ENCODE peak calls at places on chromosomes 3 and 15, in six cellular contexts. One of them, this sample, is unnamed. For H3K27me3, the result is how much of the 10 kb centered on the place peaks cover.

GRCh38 chr3:86929046-86929445 is 61.9 kb downstream of the VGLL3 start:
- DNase-seq in GM23338: no peak
- DNase-seq in HCT116: no peak
- DNase-seq in K562: no peak
- DNase-seq in SK-N-SH: no peak
- DNase-seq in Panc1: no peak
- DNase-seq in this sample: no peak

GRCh38 chr15:89837134-89837829 is 22.6 kb upstream of the ANPEP start:
- DNase-seq in SK-N-SH: no peak
- DNase-seq in HCT116: no peak
- DNase-seq in K562: no peak
- DNase-seq in GM23338: no peak
- DNase-seq in Panc1: no peak
- DNase-seq in this sample: peak

GRCh38 chr3:30770387-30770786 is 124.1 kb downstream of the GADL1 start:
- DNase-seq in K562: no peak
- DNase-seq in GM23338: no peak
- DNase-seq in HCT116: peak
- DNase-seq in SK-N-SH: no peak
- DNase-seq in Panc1: no peak
- DNase-seq in this sample: no peak

GRCh38 chr3:149936812-149937230 is 33.9 kb downstream of the PFN2 start:
- DNase-seq in SK-N-SH: peak
- DNase-seq in GM23338: peak
- DNase-seq in K562: peak
- DNase-seq in Panc1: peak
- DNase-seq in HCT116: peak
- DNase-seq in this sample: peak

GRCh38 chr3:47475029-47475569 is 642 bp downstream of the SCAP start:
- DNase-seq in Panc1: no peak
- DNase-seq in HCT116: no peak
- DNase-seq in SK-N-SH: peak
- DNase-seq in GM23338: peak
- DNase-seq in K562: peak
- DNase-seq in this sample: no peak

GRCh38 chr3:50321844-50322385 is 630 bp downstream of the HYAL2 start:
- DNase-seq in K562: no peak
- DNase-seq in HCT116: no peak
- DNase-seq in GM23338: no peak
- DNase-seq in SK-N-SH: no peak
- DNase-seq in Panc1: no peak
- DNase-seq in this sample: no peak

GRCh38 chr3:169552533-169552932 is 111.0 kb downstream of the MECOM start:
- DNase-seq in K562: no peak
- DNase-seq in Panc1: no peak
- DNase-seq in GM23338: no peak
- DNase-seq in SK-N-SH: no peak
- DNase-seq in HCT116: no peak
- DNase-seq in this sample: no peak

GRCh38 chr3:50738252-50738598 is 63.5 kb downstream of the DOCK3 start:
- DNase-seq in Panc1: no peak
- DNase-seq in SK-N-SH: no peak
- DNase-seq in K562: no peak
- DNase-seq in HCT116: no peak
- DNase-seq in GM23338: peak
- DNase-seq in this sample: no peak

GRCh38 chr3:141294848-141295247 is 63.2 kb downstream of the PXYLP1 start:
- DNase-seq in Panc1: no peak
- DNase-seq in K562: no peak
- DNase-seq in HCT116: no peak
- DNase-seq in GM23338: no peak
- DNase-seq in SK-N-SH: no peak
- DNase-seq in this sample: no peak

GRCh38 chr3:160941885-160942494 is 163.2 kb downstream of the B3GALNT1 start:
- DNase-seq in K562: peak
- DNase-seq in SK-N-SH: peak
- DNase-seq in GM23338: peak
- DNase-seq in HCT116: peak
- DNase-seq in Panc1: peak
- DNase-seq in this sample: no peak

GRCh38 chr3:58349792-58350626 is 17.3 kb downstream of the PXK start:
- DNase-seq in GM23338: no peak
- DNase-seq in HCT116: no peak
- DNase-seq in K562: no peak
- DNase-seq in SK-N-SH: no peak
- DNase-seq in Panc1: no peak
- DNase-seq in this sample: peak

GRCh38 chr3:56691165-56692000 is 8.3 kb upstream of the TASOR start:
- DNase-seq in Panc1: no peak
- DNase-seq in K562: no peak
- DNase-seq in HCT116: peak
- DNase-seq in GM23338: no peak
- DNase-seq in SK-N-SH: no peak
- DNase-seq in this sample: no peak

GRCh38 chr3:46845860-46846623 is 17.2 kb downstream of the MYL3 start:
- DNase-seq in HCT116: no peak
- DNase-seq in GM23338: peak
- DNase-seq in SK-N-SH: peak
- DNase-seq in K562: peak
- DNase-seq in Panc1: no peak
- DNase-seq in this sample: peak

GRCh38 chr15:65583701-65584100 is 27.2 kb downstream of the INTS14 start:
- DNase-seq in HCT116: no peak
- DNase-seq in GM23338: peak
- DNase-seq in K562: no peak
- DNase-seq in Panc1: no peak
- DNase-seq in SK-N-SH: peak
- DNase-seq in this sample: no peak

GRCh38 chr15:74269362-74270035 is 33.4 kb downstream of the CCDC33 start:
- DNase-seq in SK-N-SH: no peak
- DNase-seq in Panc1: no peak
- DNase-seq in GM23338: no peak
- DNase-seq in HCT116: no peak
- DNase-seq in K562: no peak
- DNase-seq in this sample: no peak

GRCh38 chr3:87082806-87083440 is 92.0 kb upstream of the VGLL3 start:
- DNase-seq in SK-N-SH: peak
- DNase-seq in K562: no peak
- DNase-seq in Panc1: peak
- DNase-seq in HCT116: peak
- DNase-seq in GM23338: peak
- DNase-seq in this sample: no peak

GRCh38 chr3:195537995-195538394 is 5.1 kb downstream of the PPP1R2 start:
- DNase-seq in K562: no peak
- DNase-seq in GM23338: no peak
- DNase-seq in HCT116: no peak
- DNase-seq in Panc1: no peak
- DNase-seq in SK-N-SH: no peak
- DNase-seq in this sample: no peak

GRCh38 chr3:53846134-53846850 is at the start of the genes CHDH and IL17RB:
- DNase-seq in GM23338: peak
- DNase-seq in HCT116: peak
- DNase-seq in Panc1: no peak
- DNase-seq in SK-N-SH: peak
- DNase-seq in K562: peak
- DNase-seq in this sample: no peak
- TF ChIP-seq REST in GM23338: no peak
- TF ChIP-seq REST in HCT116: no peak
- TF ChIP-seq REST in Panc1: no peak
- TF ChIP-seq REST in SK-N-SH: no peak
- TF ChIP-seq REST in K562: no peak
- TF ChIP-seq REST in this sample: no peak

GRCh38 chr15:98580577-98580976 is 67.8 kb upstream of the IGF1R start:
- DNase-seq in K562: no peak
- DNase-seq in Panc1: no peak
- DNase-seq in GM23338: peak
- DNase-seq in HCT116: no peak
- DNase-seq in SK-N-SH: no peak
- DNase-seq in this sample: no peak

GRCh38 chr15:98581715-98582114 is 66.6 kb upstream of the IGF1R start:
- DNase-seq in K562: no peak
- DNase-seq in GM23338: peak
- DNase-seq in HCT116: no peak
- DNase-seq in Panc1: no peak
- DNase-seq in SK-N-SH: no peak
- DNase-seq in this sample: no peak

GRCh38 chr15:98586066-98586465 is 62.3 kb upstream of the IGF1R start:
- DNase-seq in K562: no peak
- DNase-seq in GM23338: no peak
- DNase-seq in SK-N-SH: no peak
- DNase-seq in Panc1: no peak
- DNase-seq in HCT116: no peak
- DNase-seq in this sample: no peak

GRCh38 chr15:98582900-98583554 is 65.3 kb upstream of the IGF1R start:
- DNase-seq in Panc1: no peak
- DNase-seq in GM23338: no peak
- DNase-seq in SK-N-SH: no peak
- DNase-seq in K562: no peak
- DNase-seq in HCT116: no peak
- DNase-seq in this sample: no peak

GRCh38 chr15:98583758-98584157 is 64.6 kb upstream of the IGF1R start:
- DNase-seq in K562: no peak
- DNase-seq in SK-N-SH: no peak
- DNase-seq in GM23338: no peak
- DNase-seq in Panc1: no peak
- DNase-seq in HCT116: no peak
- DNase-seq in this sample: no peak
- H3K27me3 ChIP-seq in K562: under half
- H3K27me3 ChIP-seq in SK-N-SH: under half
- H3K27me3 ChIP-seq in GM23338: under half
- H3K27me3 ChIP-seq in Panc1: under half
- H3K27me3 ChIP-seq in HCT116: half or more
- H3K27me3 ChIP-seq in this sample: under half

DNA sequence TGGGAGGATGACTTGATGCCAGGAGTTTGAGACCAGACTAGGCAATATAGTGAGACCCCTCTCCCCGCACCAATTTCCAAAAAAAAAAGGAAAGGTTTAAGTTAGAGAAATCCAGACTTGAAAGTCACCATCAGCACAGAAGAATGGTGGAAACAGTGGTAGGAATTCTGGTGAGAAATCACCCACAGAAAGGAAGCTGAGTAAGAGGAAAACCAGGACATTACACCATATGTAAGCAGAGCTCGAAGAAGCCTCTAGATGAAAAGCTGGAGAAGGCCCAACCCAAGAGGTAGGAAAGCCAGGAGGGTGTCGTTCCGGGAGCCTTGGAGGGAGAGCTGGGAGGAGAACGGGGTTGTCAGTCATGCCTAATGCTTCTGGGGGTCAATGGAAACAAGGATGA is 40.5 kb downstream of the RASGRP1 start:
- DNase-seq in GM23338: no peak
- DNase-seq in K562: no peak
- DNase-seq in Panc1: no peak
- DNase-seq in HCT116: no peak
- DNase-seq in SK-N-SH: no peak
- DNase-seq in this sample: no peak
- TF ChIP-seq REST in GM23338: no peak
- TF ChIP-seq REST in K562: no peak
- TF ChIP-seq REST in Panc1: no peak
- TF ChIP-seq REST in HCT116: no peak
- TF ChIP-seq REST in SK-N-SH: no peak
- TF ChIP-seq REST in this sample: no peak

GRCh38 chr15:41502787-41503668 is 9.4 kb downstream of the ITPKA start:
- DNase-seq in Panc1: no peak
- DNase-seq in HCT116: no peak
- DNase-seq in K562: no peak
- DNase-seq in GM23338: peak
- DNase-seq in SK-N-SH: peak
- DNase-seq in this sample: no peak

GRCh38 chr15:41499109-41499851 is 5.6 kb downstream of the ITPKA start:
- DNase-seq in GM23338: no peak
- DNase-seq in Panc1: no peak
- DNase-seq in HCT116: no peak
- DNase-seq in SK-N-SH: peak
- DNase-seq in K562: no peak
- DNase-seq in this sample: no peak

GRCh38 chr15:41503669-41504010 is 10.0 kb downstream of the ITPKA start:
- DNase-seq in Panc1: no peak
- DNase-seq in GM23338: no peak
- DNase-seq in HCT116: no peak
- DNase-seq in SK-N-SH: no peak
- DNase-seq in K562: no peak
- DNase-seq in this sample: no peak

GRCh38 chr15:41501961-41502786 is 8.5 kb downstream of the ITPKA start:
- DNase-seq in Panc1: no peak
- DNase-seq in K562: no peak
- DNase-seq in HCT116: no peak
- DNase-seq in GM23338: peak
- DNase-seq in SK-N-SH: peak
- DNase-seq in this sample: peak

DNA sequence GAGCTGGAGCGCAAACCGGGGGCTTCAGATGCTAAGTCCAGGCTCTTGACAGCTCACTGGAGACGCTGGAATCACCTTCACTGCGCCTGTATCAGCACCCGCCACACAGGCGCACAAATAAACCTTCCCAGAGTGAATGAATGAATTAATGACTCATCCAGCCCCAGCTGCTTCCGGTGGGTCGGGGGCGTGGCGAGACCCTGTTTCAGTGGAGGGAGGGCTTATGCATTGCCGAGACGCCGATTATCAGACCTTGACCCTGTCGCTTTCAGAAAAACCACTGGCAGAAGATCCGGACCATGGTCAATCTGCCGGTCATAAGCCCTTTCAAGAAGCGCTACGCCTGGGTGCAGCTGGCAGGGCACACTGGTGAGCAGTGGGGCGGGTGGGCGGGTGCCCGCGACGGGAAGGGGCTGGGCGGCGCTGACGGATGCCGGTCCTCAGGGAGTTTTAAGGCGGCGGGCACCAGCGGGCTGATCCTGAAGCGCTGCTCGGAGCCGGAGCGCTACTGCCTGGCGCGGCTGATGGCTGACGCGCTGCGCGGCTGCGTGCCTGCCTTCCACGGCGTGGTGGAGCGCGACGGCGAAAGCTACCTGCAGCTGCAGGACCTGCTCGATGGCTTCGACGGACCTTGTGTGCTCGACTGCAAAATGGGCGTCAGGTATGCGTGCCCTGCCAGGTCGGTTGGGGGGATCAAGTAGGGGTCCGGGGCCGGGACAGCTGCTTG is 7.7 kb downstream of the ITPKA start:
- DNase-seq in GM23338: peak
- DNase-seq in HCT116: no peak
- DNase-seq in Panc1: no peak
- DNase-seq in SK-N-SH: peak
- DNase-seq in K562: no peak
- DNase-seq in this sample: no peak
- H3K27me3 ChIP-seq in GM23338: half or more
- H3K27me3 ChIP-seq in HCT116: under half
- H3K27me3 ChIP-seq in Panc1: under half
- H3K27me3 ChIP-seq in SK-N-SH: under half
- H3K27me3 ChIP-seq in K562: under half
- H3K27me3 ChIP-seq in this sample: under half

DNA sequence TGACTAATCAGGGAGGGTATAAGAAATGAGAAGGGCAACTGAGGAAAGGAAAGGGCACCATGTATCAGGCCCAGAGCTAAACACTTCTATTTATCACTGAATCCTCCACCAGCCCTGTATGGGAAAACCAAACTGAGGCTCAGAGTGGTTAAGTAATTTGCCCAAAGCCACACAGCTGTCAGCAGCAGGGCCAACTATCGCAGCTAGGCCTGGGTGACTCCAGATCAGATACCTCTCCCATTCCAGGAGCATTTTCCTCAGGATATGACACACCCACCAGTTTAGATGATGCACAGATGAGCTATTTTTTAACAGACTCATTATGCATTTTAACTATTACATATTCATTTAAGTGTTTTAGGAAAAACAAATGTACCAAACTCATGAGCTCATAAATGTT is 14.5 kb downstream of the NUP210 start:
- DNase-seq in K562: no peak
- DNase-seq in HCT116: no peak
- DNase-seq in Panc1: no peak
- DNase-seq in SK-N-SH: no peak
- DNase-seq in GM23338: no peak
- DNase-seq in this sample: no peak
- TF ChIP-seq REST in K562: no peak
- TF ChIP-seq REST in HCT116: no peak
- TF ChIP-seq REST in Panc1: no peak
- TF ChIP-seq REST in SK-N-SH: no peak
- TF ChIP-seq REST in GM23338: no peak
- TF ChIP-seq REST in this sample: no peak